ENCODE peak calls at places on chromosomes 13 and 19, in four cellular contexts. T is GM12878, F is HepG2, Y is H1. W is an unnamed sample.

GRCh38 chr19:7337380-7338194 is 11.2 kb upstream of the ARHGEF18 start:
- DNase-seq in F (no peak), Y (no peak), T (peak), W (no peak)

GRCh38 chr19:47854459-47854858 is 4.6 kb upstream of the TPRX2 start:
- DNase-seq in T (no peak), Y (no peak), F (no peak), W (no peak)

GRCh38 chr13:64925284-64925683 is 2304.9 kb downstream of the PCDH9 start:
- DNase-seq in Y (peak), T (no peak), F (no peak), W (no peak)

GRCh38 chr19:12838182-12838890 is at the start of gene MAST1:
- DNase-seq in F (no peak), Y (no peak), T (no peak), W (peak)

GRCh38 chr19:457636-458035 is 3.2 kb downstream of the SHC2 start:
- DNase-seq in T (no peak), Y (no peak), F (no peak), W (no peak)

GRCh38 chr13:78680064-78680463 is 21.1 kb upstream of the OBI1 start:
- DNase-seq in T (no peak), Y (no peak), F (no peak), W (no peak)

GRCh38 chr13:39913928-39914327 is 258.5 kb downstream of the COG6 start:
- DNase-seq in T (no peak), Y (no peak), F (no peak), W (no peak)

GRCh38 chr13:114019367-114019766 is 45.5 kb upstream of the C13orf46 start:
- DNase-seq in F (no peak), Y (no peak), T (no peak), W (peak)

GRCh38 chr13:71798723-71799122 is 68.3 kb downstream of the DACH1 start:
- DNase-seq in F (no peak), Y (no peak), T (no peak), W (no peak)

GRCh38 chr13:111215081-111216047 is 100.3 kb downstream of the ARHGEF7 start:
- DNase-seq in T (no peak), Y (no peak), F (no peak), W (no peak)

GRCh38 chr13:75685239-75685697 is 49.1 kb downstream of the LMO7 start:
- DNase-seq in T (no peak), Y (peak), F (peak), W (no peak)

GRCh38 chr13:96940961-96941360 is 53.3 kb downstream of the OXGR1 start:
- DNase-seq in T (no peak), Y (no peak), F (no peak), W (no peak)

GRCh38 chr13:30907167-30907761 is 1.2 kb downstream of the MEDAG start:
- DNase-seq in Y (no peak), T (no peak), F (peak), W (no peak)

GRCh38 chr19:19434483-19435045 is 29.1 kb downstream of the GATAD2A start:
- DNase-seq in Y (no peak), F (no peak), T (no peak), W (no peak)

GRCh38 chr19:29812080-29812880 is 489 bp downstream of the CCNE1 start:
- DNase-seq in T (no peak), Y (no peak), F (no peak), W (peak)

GRCh38 chr13:49220035-49220855 is at the start of gene MLNR:
- DNase-seq in Y (no peak), F (peak), T (no peak), W (peak)

GRCh38 chr13:36665630-36666029 is 8.2 kb upstream of the SERTM1 start:
- DNase-seq in T (no peak), F (no peak), Y (no peak), W (no peak)

GRCh38 chr19:47232422-47233211 is 1.6 kb upstream of the BBC3 start:
- DNase-seq in T (no peak), F (no peak), Y (no peak), W (no peak)

GRCh38 chr13:57128909-57129308 is 11.8 kb upstream of the PRR20A start:
- DNase-seq in Y (peak), F (no peak), T (no peak), W (no peak)

GRCh38 chr19:46842791-46843190 is 7.9 kb downstream of the AP2S1 start:
- DNase-seq in Y (no peak), T (no peak), F (no peak), W (no peak)

GRCh38 chr19:32935629-32936028 is 36.1 kb downstream of the CEP89 start:
- DNase-seq in F (no peak), T (no peak), Y (no peak), W (no peak)

GRCh38 chr13:113744197-113745000 is 14.6 kb upstream of the TMEM255B start:
- DNase-seq in T (no peak), Y (no peak), F (no peak), W (no peak)

GRCh38 chr19:12346896-12347295 is 13.5 kb upstream of the ZNF563 start:
- DNase-seq in F (peak), Y (no peak), T (no peak), W (no peak)

GRCh38 chr13:46171223-46171622 is 10.8 kb downstream of the LCP1 start:
- DNase-seq in T (no peak), Y (no peak), F (no peak), W (no peak)

GRCh38 chr19:30428281-30428680 is 56.1 kb downstream of the ZNF536 start:
- DNase-seq in T (no peak), F (no peak), Y (no peak), W (no peak)

GRCh38 chr19:13428352-13428751 is 77.9 kb downstream of the CACNA1A start:
- DNase-seq in Y (no peak), F (no peak), T (no peak), W (peak)

DNA sequence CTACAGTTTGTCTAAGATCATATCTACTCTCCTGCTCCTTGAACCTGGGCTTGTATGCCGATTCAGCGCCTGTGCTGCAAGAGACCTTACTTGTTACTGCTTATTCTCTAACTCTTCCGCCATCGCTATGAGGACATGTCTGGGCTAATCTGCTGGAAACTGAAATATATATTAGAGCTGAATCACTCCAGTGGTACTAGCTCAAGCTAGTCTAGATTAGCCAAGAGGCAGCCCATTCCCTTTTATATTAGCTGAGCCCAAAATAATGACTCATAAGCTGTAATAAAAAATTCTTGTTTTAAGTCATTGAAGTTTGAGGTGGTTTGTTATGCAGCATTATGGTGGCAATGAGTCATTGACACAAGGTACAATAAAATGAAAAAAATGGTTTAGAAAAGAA is 52.8 kb downstream of the SLC6A16 start:
- DNase-seq in T (no peak), Y (no peak), F (no peak), W (no peak)
- TF ChIP-seq BRCA1 in T (no peak), Y (no peak), F (no peak), W (no peak)

GRCh38 chr19:2540646-2541454 is 64.9 kb downstream of the GADD45B start:
- DNase-seq in F (peak), Y (peak), T (no peak), W (no peak)
- TF ChIP-seq BRCA1 in F (peak), Y (no peak), T (no peak), W (no peak)

DNA sequence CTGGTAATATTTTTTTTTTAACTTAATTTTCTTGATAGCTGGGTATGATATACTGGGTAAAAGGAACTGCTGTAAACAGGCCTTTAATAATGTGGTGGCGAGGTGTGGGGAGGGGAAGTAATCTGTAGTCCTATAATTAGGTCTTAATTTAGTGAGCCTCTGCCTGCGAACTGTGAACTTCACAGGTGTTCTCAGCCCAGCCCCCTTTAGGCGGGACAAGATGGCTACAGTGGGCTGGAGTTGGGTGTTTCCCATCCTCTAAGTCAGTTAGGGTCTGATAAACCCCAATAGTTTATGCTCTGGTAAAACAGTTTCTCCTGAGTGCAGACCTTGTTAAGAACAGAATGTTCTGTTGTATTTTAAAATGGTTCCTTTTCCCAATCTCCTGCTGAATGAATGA is 97.6 kb upstream of the SERP2 start:
- DNase-seq in Y (no peak), T (no peak), F (no peak), W (no peak)
- TF ChIP-seq BRCA1 in Y (no peak), T (no peak), F (no peak), W (no peak)

DNA sequence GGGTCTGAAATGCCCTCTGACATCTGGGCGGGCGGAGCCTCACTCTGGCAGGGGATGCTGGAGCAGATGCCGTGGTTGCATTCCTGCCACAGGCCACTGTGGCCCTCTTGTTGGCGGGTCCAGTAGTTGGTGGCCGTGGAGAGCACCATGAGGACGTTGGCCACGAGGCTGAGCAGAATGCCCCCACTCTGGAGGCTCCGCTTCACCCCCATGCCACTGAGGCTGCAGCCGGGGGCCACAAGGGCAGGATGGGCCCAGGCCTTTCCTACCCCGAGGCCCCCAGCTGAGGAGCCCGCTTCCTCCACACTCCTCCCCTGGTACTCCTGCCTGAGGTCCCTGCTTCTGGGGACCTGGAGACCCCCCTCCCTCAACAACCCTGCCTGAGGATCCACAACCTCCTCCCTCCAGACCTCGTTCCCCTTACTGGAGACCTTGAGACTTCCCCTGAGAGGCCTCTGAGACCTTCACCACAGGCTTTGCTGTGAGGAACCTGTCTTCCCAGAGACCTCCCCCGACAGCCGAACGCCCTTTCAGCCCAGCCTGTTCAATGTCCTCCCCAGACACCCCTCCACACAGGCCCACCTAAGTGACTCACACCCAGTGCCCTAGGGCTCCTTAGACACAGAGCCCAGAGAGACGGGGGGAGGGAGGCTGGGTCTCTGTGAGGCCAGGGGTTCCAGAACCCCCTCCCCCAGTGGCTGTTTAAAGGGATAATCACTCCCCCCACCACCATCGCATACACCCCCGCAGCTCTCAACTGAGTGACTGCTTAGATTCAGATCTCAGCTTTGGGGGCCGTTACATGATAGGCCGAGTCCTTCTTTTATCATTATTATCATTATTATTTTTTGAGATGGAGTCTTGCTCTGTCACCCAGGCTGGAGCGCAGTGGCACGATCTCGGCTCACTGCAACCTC is at the start of gene CLDND2:
- DNase-seq in F (no peak), Y (no peak), T (no peak), W (peak)
- TF ChIP-seq BRCA1 in F (no peak), Y (no peak), T (no peak), W (no peak)

DNA sequence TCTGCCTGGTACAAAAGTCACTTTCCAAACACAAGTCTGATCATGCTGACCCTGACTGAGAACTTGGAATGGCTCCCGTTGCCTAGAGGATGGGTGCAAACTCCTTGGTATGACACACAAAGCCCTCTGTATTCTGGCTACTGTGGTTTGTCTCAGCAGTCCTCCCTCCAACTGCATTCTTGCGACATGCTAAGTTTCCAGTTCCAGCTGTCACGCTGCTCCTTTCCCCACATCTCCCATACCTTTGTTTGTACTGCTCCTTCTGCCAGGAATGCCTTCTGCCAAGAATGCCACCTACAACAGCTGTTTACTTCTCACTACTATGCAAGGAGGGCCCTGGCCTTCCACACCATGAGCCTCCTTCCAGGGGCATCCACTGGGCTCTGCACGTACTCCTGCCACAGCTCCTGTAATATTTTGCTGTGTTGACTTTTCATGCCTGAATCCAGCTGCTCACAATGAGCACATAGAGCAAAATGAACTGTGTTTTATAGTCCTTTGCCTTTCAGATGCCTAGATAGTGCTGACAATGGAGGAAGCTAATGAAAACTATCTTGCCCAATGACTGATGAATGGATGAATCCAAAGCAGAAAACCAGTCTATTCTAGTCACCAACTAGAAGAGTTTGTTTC is 543.7 kb downstream of the EFNB2 start:
- DNase-seq in F (no peak), Y (no peak), T (no peak), W (no peak)
- TF ChIP-seq BRCA1 in F (no peak), Y (no peak), T (no peak), W (no peak)

GRCh38 chr13:32381539-32381938 is 46.4 kb downstream of the N4BP2L1 start:
- DNase-seq in F (peak), T (no peak), Y (peak), W (no peak)
- TF ChIP-seq BRCA1 in F (no peak), T (no peak), Y (no peak), W (no peak)

DNA sequence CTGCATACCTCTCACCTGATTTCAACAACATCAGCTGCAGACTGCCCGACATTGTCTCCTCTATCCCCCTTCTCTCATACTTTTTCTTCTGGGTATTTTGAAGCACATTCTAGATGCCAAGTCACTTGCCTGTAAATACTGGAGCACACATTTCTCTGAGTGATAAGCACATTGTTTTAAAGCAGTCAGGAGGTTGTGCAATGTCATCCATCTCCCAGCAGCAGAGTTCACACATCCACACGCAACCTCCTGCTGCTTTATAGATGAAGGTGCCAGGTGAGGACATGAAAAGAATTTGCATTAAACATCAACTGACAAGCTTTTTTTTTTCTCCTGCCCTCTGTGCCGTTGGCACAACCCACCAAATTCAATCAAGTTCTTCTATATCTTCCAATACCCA is 5.5 kb downstream of the UPK1A start:
- DNase-seq in F (peak), Y (no peak), T (no peak), W (peak)
- TF ChIP-seq BRCA1 in F (no peak), Y (no peak), T (no peak), W (no peak)

DNA sequence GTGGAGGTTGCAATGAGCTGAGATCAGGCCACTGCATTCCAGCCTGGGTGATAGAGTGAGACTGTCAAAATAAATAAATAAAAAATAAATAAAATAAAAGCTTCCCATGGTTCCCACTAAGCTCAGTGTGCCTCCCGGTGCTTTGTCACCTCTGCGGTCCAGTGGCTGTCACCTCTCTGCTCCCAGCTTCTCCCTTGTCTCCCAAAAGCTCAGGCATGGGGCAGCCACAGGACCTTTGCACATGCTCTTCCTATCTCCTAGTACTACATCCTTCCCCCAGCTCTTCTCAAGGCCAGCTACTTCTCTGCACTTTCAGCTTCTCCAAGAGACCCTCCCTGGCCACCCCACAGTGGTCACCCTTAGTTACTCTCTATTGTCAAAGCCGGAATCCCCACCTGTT is 7.6 kb upstream of the MATK start:
- DNase-seq in T (no peak), F (no peak), Y (no peak), W (no peak)
- TF ChIP-seq BRCA1 in T (no peak), F (no peak), Y (no peak), W (no peak)

GRCh38 chr13:41767801-41768200 is 193.1 kb downstream of the VWA8 start:
- DNase-seq in T (no peak), F (no peak), Y (no peak), W (no peak)
- TF ChIP-seq BRCA1 in T (no peak), F (no peak), Y (no peak), W (no peak)

GRCh38 chr19:35521124-35521743 is 6.9 kb downstream of the SBSN start:
- DNase-seq in Y (no peak), F (no peak), T (no peak), W (no peak)

GRCh38 chr19:35517342-35517741 is 3.9 kb upstream of the DMKN start:
- DNase-seq in F (no peak), T (no peak), Y (no peak), W (no peak)

GRCh38 chr19:35519291-35519690 is 5.8 kb upstream of the DMKN start:
- DNase-seq in F (no peak), T (no peak), Y (no peak), W (no peak)

GRCh38 chr19:35516310-35516709 is 2.9 kb upstream of the DMKN start:
- DNase-seq in Y (no peak), F (no peak), T (no peak), W (no peak)

GRCh38 chr19:35518313-35518712 is 4.9 kb upstream of the DMKN start:
- DNase-seq in F (no peak), Y (no peak), T (no peak), W (no peak)
- TF ChIP-seq BRCA1 in F (no peak), Y (no peak), T (no peak), W (no peak)